ENCODE peak calls at places on chromosomes 7 and 10, in five cellular contexts. I, E, F, U and T are unnamed samples. For H3K36me3, the result is how much of the 10 kb centered on the place peaks cover.

GRCh38 chr10:93420091-93420490 is 62.0 kb downstream of the MYOF start:
- DNase-seq in F (peak), I (peak), U (no peak), E (no peak), T (no peak)

GRCh38 chr10:110206988-110207804 is at the start of gene MXI1:
- DNase-seq in I (peak), F (peak), E (peak), U (peak), T (peak)

GRCh38 chr7:112173214-112173905 is 32.8 kb downstream of the DOCK4 start:
- DNase-seq in I (no peak), U (no peak), F (no peak), E (no peak), T (no peak)

GRCh38 chr10:131858118-131858515 is 42.7 kb upstream of the PPP2R2D start:
- DNase-seq in F (no peak), U (no peak), E (peak), I (no peak), T (no peak)

GRCh38 chr10:34697366-34698247 is 117.5 kb downstream of the PARD3 start:
- DNase-seq in U (no peak), E (no peak), F (peak), I (no peak), T (no peak)

GRCh38 chr7:158310924-158311713 is 276.5 kb downstream of the PTPRN2 start:
- DNase-seq in U (no peak), E (no peak), F (no peak), I (no peak), T (no peak)

GRCh38 chr7:117127585-117128168 is 174.4 kb downstream of the ST7 start:
- DNase-seq in I (peak), F (peak), U (peak), E (no peak), T (peak)

GRCh38 chr10:86139066-86139657 is 227.4 kb downstream of the GRID1 start:
- DNase-seq in E (peak), U (no peak), F (no peak), I (no peak), T (no peak)

GRCh38 chr7:66145404-66145843 is 30.8 kb downstream of the CRCP start:
- DNase-seq in F (no peak), I (peak), E (no peak), U (peak), T (peak)

GRCh38 chr7:7959979-7960670 is 8.5 kb upstream of the GLCCI1 start:
- DNase-seq in E (no peak), U (no peak), I (no peak), F (no peak), T (no peak)

GRCh38 chr10:74909665-74910064 is 83.3 kb downstream of the KAT6B start:
- DNase-seq in F (peak), E (no peak), I (peak), U (no peak), T (no peak)

GRCh38 chr7:22361795-22362194 is 4.8 kb upstream of the RAPGEF5 start:
- DNase-seq in I (peak), U (no peak), E (no peak), F (no peak), T (no peak)

GRCh38 chr10:98258683-98259454 is 9.1 kb downstream of the LOXL4 start:
- DNase-seq in I (no peak), F (no peak), E (no peak), U (no peak), T (no peak)

GRCh38 chr10:47257396-47258120 is 42.4 kb upstream of the GDF10 start:
- DNase-seq in F (peak), E (no peak), I (peak), U (no peak), T (no peak)

GRCh38 chr10:113965683-113966082 is 78.0 kb upstream of the ADRB1 start:
- DNase-seq in E (no peak), F (no peak), I (no peak), U (no peak), T (no peak)

GRCh38 chr7:1056785-1057410 is 12.6 kb downstream of the GPR146 start:
- DNase-seq in F (no peak), E (no peak), I (no peak), U (no peak), T (no peak)

GRCh38 chr10:14953452-14954000 is 370 bp downstream of the DCLRE1C start:
- DNase-seq in I (peak), E (no peak), F (peak), U (peak), T (peak)

GRCh38 chr7:83413831-83414230 is 235.1 kb downstream of the SEMA3E start:
- DNase-seq in E (no peak), U (no peak), F (peak), I (peak), T (no peak)

GRCh38 chr7:46024263-46024916 is 103.3 kb upstream of the IGFBP3 start:
- DNase-seq in F (no peak), I (no peak), U (no peak), E (no peak), T (no peak)

GRCh38 chr7:41182782-41183181 is 520.1 kb downstream of the INHBA start:
- DNase-seq in I (no peak), E (no peak), F (no peak), U (no peak), T (no peak)

GRCh38 chr7:83514977-83515376 is 134.0 kb downstream of the SEMA3E start:
- DNase-seq in F (no peak), U (no peak), I (no peak), E (no peak), T (no peak)

GRCh38 chr7:74176555-74176954 is 2.4 kb downstream of the EIF4H start:
- DNase-seq in F (no peak), I (no peak), E (no peak), U (no peak), T (no peak)

GRCh38 chr7:74173866-74174605 is at the start of gene EIF4H:
- DNase-seq in I (peak), E (peak), U (peak), F (peak), T (peak)

GRCh38 chr7:74174606-74175082 is 488 bp downstream of the EIF4H start:
- DNase-seq in E (peak), U (peak), F (peak), I (peak), T (peak)

GRCh38 chr7:74173491-74173865 is 678 bp upstream of the EIF4H start:
- DNase-seq in F (no peak), U (no peak), E (no peak), I (no peak), T (no peak)

GRCh38 chr7:74175270-74175803 is 1.2 kb downstream of the EIF4H start:
- DNase-seq in F (no peak), E (no peak), I (no peak), U (no peak), T (no peak)
- H3K36me3 ChIP-seq in F (under half), E (under half), I (under half), U (under half), T (under half)

GRCh38 chr10:29471483-29471859 is 163.3 kb downstream of the SVIL start:
- DNase-seq in I (peak), E (no peak), F (peak), U (no peak), T (no peak)
- H3K36me3 ChIP-seq in I (under half), E (half or more), F (under half), U (half or more), T (under half)

GRCh38 chr7:74101061-74101681 is 17.6 kb downstream of the LIMK1 start:
- DNase-seq in E (no peak), U (peak), I (peak), F (no peak), T (no peak)

GRCh38 chr7:74094224-74095095 is 10.9 kb downstream of the LIMK1 start:
- DNase-seq in E (peak), U (peak), I (peak), F (peak), T (peak)

GRCh38 chr7:74099031-74099430 is 15.4 kb downstream of the LIMK1 start:
- DNase-seq in U (no peak), E (no peak), I (no peak), F (no peak), T (no peak)

GRCh38 chr7:74093671-74094223 is 10.1 kb downstream of the LIMK1 start:
- DNase-seq in F (no peak), U (peak), E (no peak), I (no peak), T (no peak)

DNA sequence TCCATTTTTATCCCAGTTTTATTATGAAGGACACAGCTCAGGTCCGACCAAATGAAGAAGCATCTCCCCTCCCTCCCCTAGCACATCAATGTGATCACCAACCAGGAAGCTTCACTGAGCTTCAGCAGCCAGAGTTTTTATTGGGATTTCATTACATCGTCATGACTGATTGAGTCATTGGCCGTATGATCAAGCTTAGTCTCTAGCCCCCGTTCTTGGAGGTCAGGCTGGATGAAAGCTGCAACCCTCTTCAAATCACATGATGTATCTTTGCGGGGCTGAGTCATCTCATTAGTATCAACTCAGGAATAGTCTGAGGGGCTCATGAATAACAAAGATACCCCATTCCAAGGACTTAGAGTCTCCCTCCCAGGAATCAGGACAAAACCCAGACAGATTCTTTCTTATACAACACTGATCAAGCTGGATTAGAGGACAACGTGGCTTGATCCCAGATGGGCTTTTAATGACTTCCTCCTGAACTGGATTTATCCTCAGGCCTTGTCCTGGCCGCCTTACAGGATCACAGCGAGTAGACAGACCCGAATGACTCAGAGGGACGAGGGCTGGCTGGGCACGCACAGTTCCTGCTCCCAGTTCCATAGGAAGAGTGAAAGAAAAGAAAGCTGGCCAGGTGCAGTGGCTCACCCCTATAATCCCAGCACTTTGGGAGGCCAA is 14.5 kb downstream of the LIMK1 start:
- DNase-seq in I (peak), F (peak), E (no peak), U (peak), T (peak)
- H3K36me3 ChIP-seq in I (under half), F (under half), E (under half), U (half or more), T (under half)

GRCh38 chr7:138546829-138547228 is 86.8 kb downstream of the TRIM24 start:
- DNase-seq in F (no peak), E (no peak), U (no peak), I (no peak), T (no peak)

GRCh38 chr7:138553805-138554204 is 93.7 kb downstream of the TRIM24 start:
- DNase-seq in I (no peak), E (no peak), F (no peak), U (no peak), T (no peak)

GRCh38 chr7:138551102-138551501 is 91.0 kb downstream of the TRIM24 start:
- DNase-seq in U (no peak), I (no peak), E (no peak), F (no peak), T (no peak)

GRCh38 chr7:138549082-138549481 is 89.0 kb downstream of the TRIM24 start:
- DNase-seq in I (peak), E (no peak), U (no peak), F (no peak), T (no peak)

GRCh38 chr7:138550337-138550736 is 90.3 kb downstream of the TRIM24 start:
- DNase-seq in U (no peak), E (no peak), I (no peak), F (no peak), T (no peak)
- H3K36me3 ChIP-seq in U (under half), E (half or more), I (under half), F (under half), T (under half)

DNA sequence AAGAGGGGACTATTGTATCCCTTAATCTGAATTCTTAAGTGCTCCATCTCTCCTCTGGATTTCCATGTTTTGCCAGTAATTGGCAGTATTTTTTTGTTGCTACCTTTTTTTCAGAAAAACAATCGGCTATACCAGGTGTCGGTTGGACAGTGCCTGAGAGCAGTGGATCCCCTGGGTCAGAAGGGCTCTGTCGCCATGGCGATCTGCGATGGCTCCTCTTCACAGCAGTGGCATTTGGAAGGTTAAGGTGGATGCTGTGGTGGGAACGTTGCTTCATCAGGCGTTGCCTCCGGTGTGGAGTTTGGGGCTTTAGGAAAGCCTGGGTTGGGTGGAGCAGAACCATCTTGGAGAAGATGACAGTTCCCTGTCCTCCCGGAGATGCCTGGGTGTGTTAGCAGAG is 96.0 kb downstream of the GALNT11 start:
- DNase-seq in F (no peak), I (no peak), E (no peak), U (no peak), T (no peak)
- H3K36me3 ChIP-seq in F (half or more), I (under half), E (half or more), U (half or more), T (under half)

GRCh38 chr7:157143788-157144187 is 5.1 kb downstream of the UBE3C start:
- DNase-seq in E (no peak), I (no peak), F (no peak), U (no peak), T (no peak)
- H3K36me3 ChIP-seq in E (under half), I (under half), F (under half), U (under half), T (under half)

GRCh38 chr7:155306677-155307470 is 9.2 kb downstream of the INSIG1 start:
- DNase-seq in U (no peak), F (no peak), E (no peak), I (no peak), T (no peak)
- H3K36me3 ChIP-seq in U (half or more), F (half or more), E (half or more), I (under half), T (under half)

DNA sequence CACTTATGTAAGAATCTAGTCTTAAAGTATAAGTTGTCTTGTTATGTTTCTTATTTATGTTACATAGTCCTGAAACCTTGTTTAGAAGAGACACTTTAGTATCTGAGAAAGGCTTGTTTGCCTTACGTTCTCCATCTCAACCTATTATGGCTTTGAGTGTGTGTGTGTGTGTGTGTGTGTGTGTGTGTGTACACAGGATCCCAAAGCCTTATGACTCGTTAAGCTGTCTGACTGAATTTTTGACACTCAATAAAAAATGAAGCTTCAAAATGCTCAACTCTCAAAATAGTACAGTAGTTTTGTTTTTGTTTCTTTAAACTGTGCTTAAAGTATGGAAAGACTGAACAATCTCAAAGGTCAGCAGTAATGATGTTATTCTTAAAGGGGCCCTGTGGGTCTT is 18.0 kb downstream of the CALU start:
- DNase-seq in E (no peak), U (no peak), I (no peak), F (no peak), T (no peak)
- H3K36me3 ChIP-seq in E (half or more), U (half or more), I (under half), F (half or more), T (under half)

DNA sequence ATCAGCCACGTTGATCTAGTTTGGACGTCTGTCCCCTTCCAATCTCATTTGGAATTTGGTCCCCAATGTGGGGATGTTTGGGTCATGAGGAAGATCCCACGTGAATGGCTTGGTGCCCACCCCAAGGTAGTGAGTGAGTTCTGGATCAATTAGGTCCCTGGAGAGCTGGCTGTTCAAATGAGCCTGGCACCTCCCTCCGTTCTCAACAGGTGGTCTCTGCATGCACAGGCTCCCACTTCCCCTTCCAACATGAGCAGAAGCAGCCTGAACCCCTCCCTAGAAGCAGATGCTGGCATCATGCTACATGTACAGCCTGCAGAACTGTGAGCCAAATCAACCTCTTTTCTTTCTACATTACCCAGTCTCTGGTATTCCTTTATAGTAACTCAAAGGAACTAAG is 19.6 kb downstream of the RFC2 start:
- DNase-seq in U (no peak), F (no peak), E (no peak), I (no peak), T (no peak)
- H3K36me3 ChIP-seq in U (half or more), F (under half), E (half or more), I (under half), T (under half)